ENCODE peak calls at places on chromosome 19, in five cellular contexts. One of them, this sample, is unnamed.

GRCh38 chr19:1266818-1267440 is 2.2 kb upstream of the CIRBP start:
- DNase-seq in HEK293T: peak; percentile 63
- DNase-seq in SK-N-SH: peak; percentile 85
- DNase-seq in HepG2: no peak
- DNase-seq in K562: peak; percentile 41
- DNase-seq in this sample: no peak

GRCh38 chr19:47109541-47110375 is 3.8 kb downstream of the ZC3H4 start:
- DNase-seq in HEK293T: no peak
- DNase-seq in SK-N-SH: no peak
- DNase-seq in HepG2: no peak
- DNase-seq in K562: peak; percentile 28
- DNase-seq in this sample: no peak

GRCh38 chr19:16381756-16382401 is 57.3 kb downstream of the KLF2 start:
- DNase-seq in HEK293T: no peak
- DNase-seq in SK-N-SH: no peak
- DNase-seq in HepG2: no peak
- DNase-seq in K562: no peak
- DNase-seq in this sample: no peak

GRCh38 chr19:16355293-16356043 is 30.8 kb downstream of the KLF2 start:
- DNase-seq in HEK293T: no peak
- DNase-seq in SK-N-SH: no peak
- DNase-seq in HepG2: no peak
- DNase-seq in K562: peak; percentile 86
- DNase-seq in this sample: no peak

GRCh38 chr19:40442328-40443130 is 1.6 kb downstream of the SERTAD3 start:
- DNase-seq in HEK293T: no peak
- DNase-seq in SK-N-SH: no peak
- DNase-seq in HepG2: no peak
- DNase-seq in K562: no peak
- DNase-seq in this sample: no peak

GRCh38 chr19:33054623-33055022 is 10.1 kb downstream of the RHPN2 start:
- DNase-seq in HEK293T: no peak
- DNase-seq in SK-N-SH: no peak
- DNase-seq in HepG2: no peak
- DNase-seq in K562: no peak
- DNase-seq in this sample: no peak

GRCh38 chr19:12665281-12665573 is 1.3 kb downstream of the MAN2B1 start:
- DNase-seq in HEK293T: no peak
- DNase-seq in SK-N-SH: no peak
- DNase-seq in HepG2: no peak
- DNase-seq in K562: no peak
- DNase-seq in this sample: peak; percentile 61

GRCh38 chr19:8304841-8305621 is 3.1 kb downstream of the CD320 start:
- DNase-seq in HEK293T: peak; percentile 80
- DNase-seq in SK-N-SH: peak; percentile 80
- DNase-seq in HepG2: no peak
- DNase-seq in K562: peak; percentile 93
- DNase-seq in this sample: no peak

GRCh38 chr19:49932731-49933131 is 3.4 kb upstream of the NUP62 start:
- DNase-seq in HEK293T: no peak
- DNase-seq in SK-N-SH: no peak
- DNase-seq in HepG2: no peak
- DNase-seq in K562: no peak
- DNase-seq in this sample: no peak

GRCh38 chr19:4506449-4507149 is 11.7 kb downstream of the PLIN4 start:
- DNase-seq in HEK293T: no peak
- DNase-seq in SK-N-SH: no peak
- DNase-seq in HepG2: no peak
- DNase-seq in K562: no peak
- DNase-seq in this sample: no peak

GRCh38 chr19:19427935-19428334 is 22.5 kb downstream of the GATAD2A start:
- DNase-seq in HEK293T: no peak
- DNase-seq in SK-N-SH: no peak
- DNase-seq in HepG2: no peak
- DNase-seq in K562: no peak
- DNase-seq in this sample: no peak

DNA sequence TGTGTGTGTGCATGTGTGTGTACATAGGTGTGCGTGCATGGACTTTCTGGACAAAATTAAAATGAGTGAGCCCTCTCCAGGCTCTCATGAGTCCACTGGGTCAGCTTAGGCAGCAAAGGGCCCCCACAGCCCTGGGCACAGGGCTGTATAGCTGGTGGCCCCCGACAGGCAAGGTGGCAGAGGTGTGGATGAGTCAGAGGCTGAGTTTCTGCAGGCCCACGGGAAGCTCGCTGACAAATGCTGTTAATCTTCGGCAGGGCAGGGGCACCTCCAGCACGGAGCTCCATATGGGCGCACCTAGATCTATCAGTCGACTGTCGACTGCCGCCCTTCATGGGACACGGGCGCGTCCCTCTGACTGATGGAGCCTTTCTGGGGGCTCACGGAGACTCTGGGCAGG is 181.1 kb downstream of the URI1 start:
- DNase-seq in HEK293T: no peak
- DNase-seq in SK-N-SH: no peak
- DNase-seq in HepG2: no peak
- DNase-seq in K562: no peak
- DNase-seq in this sample: no peak
- TF ChIP-seq FOXM1 in HEK293T: no peak
- TF ChIP-seq FOXM1 in SK-N-SH: no peak
- TF ChIP-seq FOXM1 in HepG2: no peak
- TF ChIP-seq FOXM1 in K562: no peak
- TF ChIP-seq FOXM1 in this sample: no peak

DNA sequence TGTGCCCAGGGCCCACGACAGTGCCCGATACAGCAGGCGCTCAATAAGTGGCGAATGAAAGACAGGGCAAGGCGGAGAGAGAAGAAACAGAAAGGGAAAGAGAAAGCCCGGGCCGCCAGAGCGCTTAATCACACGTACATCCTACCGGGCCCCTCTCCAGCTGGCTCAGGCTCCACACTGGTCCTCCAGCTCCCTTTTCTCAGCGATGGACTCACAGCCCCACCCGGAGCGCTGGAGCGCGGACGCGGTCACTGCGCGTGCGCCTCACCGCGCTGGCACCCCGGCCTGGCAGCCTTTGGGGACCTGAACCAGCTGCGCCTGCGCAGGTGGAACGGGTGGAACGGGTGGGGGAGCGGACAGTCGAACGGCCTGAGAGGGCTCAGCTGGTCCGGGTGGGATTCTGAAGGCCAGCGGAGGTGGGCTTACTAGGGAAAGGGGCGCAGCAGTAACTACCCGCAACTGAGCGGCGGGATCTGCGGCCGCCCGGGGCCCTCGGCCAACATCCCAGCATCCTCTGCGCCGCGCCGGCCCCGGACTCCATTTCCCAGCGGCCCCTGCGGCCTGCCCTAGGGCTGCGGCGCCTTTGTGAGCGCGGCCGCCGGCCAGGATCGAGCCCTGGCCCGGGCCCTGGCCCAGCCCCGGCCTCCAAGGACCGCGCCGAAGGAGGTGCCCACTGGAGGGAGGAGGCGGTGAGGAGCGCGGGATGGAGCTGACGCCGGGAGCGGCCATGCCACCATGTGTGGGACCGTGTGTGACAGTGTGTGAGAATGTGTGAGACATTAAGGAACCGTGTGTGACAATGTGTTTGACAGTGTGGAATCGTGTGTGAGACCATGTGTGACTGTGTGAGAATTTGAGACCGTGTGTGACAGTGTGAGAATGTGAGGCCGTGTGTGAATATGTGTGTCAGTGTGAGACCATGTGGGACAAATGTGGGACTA is at the start of gene ZNF583:
- DNase-seq in HEK293T: peak; percentile 85
- DNase-seq in SK-N-SH: peak; percentile 98
- DNase-seq in HepG2: peak; percentile 83
- DNase-seq in K562: peak; percentile 96
- DNase-seq in this sample: peak; percentile 60
- TF ChIP-seq FOXM1 in HEK293T: no peak
- TF ChIP-seq FOXM1 in SK-N-SH: no peak
- TF ChIP-seq FOXM1 in HepG2: no peak
- TF ChIP-seq FOXM1 in K562: no peak
- TF ChIP-seq FOXM1 in this sample: no peak

GRCh38 chr19:6092329-6093286 is 17.7 kb downstream of the RFX2 start:
- DNase-seq in HEK293T: peak; percentile 70
- DNase-seq in SK-N-SH: no peak
- DNase-seq in HepG2: peak; percentile 56
- DNase-seq in K562: peak; percentile 79
- DNase-seq in this sample: no peak
- TF ChIP-seq FOXM1 in HEK293T: no peak
- TF ChIP-seq FOXM1 in SK-N-SH: no peak
- TF ChIP-seq FOXM1 in HepG2: no peak
- TF ChIP-seq FOXM1 in K562: no peak
- TF ChIP-seq FOXM1 in this sample: no peak

DNA sequence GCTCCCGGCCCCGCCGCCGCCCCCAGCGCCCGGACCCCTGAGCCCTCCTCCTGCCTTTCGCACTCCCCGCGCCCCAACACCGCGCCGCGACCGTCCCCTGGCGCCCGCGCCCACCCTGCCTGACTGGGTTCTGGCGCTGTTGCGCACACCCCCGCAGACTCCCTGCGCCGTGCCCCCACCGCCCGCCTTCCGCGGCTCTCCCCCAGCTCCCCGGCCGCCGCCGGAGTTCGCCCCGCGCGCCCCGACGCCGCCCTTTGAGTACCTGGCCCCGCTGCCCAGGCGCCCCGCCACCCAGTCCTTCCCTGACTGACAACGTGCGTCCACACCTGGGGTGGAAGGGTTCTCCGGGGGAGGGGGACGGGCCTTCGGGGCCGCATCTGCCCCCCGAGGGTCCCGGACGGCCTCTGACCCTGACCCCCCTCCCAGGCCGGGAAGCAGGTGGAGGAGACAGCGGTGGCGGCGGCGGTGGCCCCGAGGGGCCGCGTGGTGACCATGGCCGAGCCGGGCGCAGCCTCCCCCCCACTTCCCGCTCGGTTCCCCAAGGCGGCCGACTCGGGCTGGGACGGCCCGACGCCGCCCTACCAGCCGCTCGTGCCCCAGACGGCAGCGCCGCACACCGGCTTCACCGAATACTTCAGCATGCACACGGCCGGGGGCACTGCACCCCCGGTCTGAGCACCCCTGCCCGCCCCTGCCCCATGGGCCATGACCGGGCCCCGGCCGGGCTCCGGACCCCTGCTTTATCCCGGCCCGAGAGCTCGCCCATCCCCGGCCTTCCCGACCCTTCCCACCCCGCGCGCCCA is 1.4 kb upstream of the MEGF8 start:
- DNase-seq in HEK293T: no peak
- DNase-seq in SK-N-SH: peak; percentile 54
- DNase-seq in HepG2: no peak
- DNase-seq in K562: no peak
- DNase-seq in this sample: no peak
- TF ChIP-seq FOXM1 in HEK293T: no peak
- TF ChIP-seq FOXM1 in SK-N-SH: no peak
- TF ChIP-seq FOXM1 in HepG2: no peak
- TF ChIP-seq FOXM1 in K562: no peak
- TF ChIP-seq FOXM1 in this sample: no peak

DNA sequence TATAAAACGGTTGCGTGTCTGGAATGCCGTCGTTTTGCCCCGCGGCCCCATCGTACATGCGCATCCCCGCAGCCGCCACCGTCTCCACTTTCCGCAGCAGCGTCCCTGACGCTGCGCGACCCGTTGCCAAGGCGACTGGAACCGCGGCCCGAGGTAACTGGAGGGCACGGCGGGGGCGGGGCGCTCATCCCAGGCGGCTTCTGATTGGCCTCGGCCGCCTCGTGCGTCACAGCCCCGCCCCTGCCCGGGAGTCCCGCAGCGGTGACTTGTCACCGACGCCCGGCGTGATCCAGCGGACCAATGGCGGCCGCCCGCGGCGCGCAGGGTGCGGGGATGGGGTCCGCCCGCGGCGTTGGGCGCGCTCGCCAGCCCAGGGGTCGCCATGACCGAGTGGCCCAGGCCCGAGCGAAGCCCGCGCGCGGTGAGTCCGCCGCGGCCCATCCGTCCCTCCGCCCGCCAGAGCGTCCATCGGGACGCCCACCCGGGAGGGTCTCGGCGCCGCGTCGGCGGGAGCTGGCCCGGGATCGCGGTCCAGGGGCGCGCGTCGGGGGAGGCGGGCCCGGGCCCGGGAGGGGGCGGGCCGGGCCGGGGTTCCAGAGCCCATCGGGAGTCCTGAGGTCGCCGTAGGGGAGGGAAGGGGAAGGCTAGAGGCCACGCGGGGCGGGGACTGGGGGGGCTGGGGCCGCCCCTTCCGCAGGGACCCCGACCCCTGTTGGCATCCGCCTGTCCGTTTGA is at the start of gene ZSCAN1:
- DNase-seq in HEK293T: no peak
- DNase-seq in SK-N-SH: peak; percentile 92
- DNase-seq in HepG2: no peak
- DNase-seq in K562: no peak
- DNase-seq in this sample: no peak
- TF ChIP-seq FOXM1 in HEK293T: no peak
- TF ChIP-seq FOXM1 in SK-N-SH: no peak
- TF ChIP-seq FOXM1 in HepG2: no peak
- TF ChIP-seq FOXM1 in K562: no peak
- TF ChIP-seq FOXM1 in this sample: no peak

This sample was measured in GM12878.